ENCODE peak calls at places on chromosomes 3 and 15, in five cellular contexts. J, V, T, G and Z are unnamed samples.

GRCh38 chr3:170644711-170645110 is 58.8 kb upstream of the SLC7A14 start:
- DNase-seq in J (no peak), T (no peak), G (no peak), V (no peak), Z (no peak)

GRCh38 chr3:48187579-48188265 is 495 bp downstream of the CDC25A start:
- DNase-seq in T (peak), G (no peak), J (peak), V (peak), Z (no peak)

GRCh38 chr3:117348881-117349280 is 639.3 kb downstream of the TUSC7 start:
- DNase-seq in J (no peak), V (no peak), T (no peak), G (no peak), Z (no peak)

GRCh38 chr15:74216949-74217348 is 14.4 kb upstream of the STRA6 start:
- DNase-seq in T (no peak), G (no peak), V (no peak), J (no peak), Z (no peak)

GRCh38 chr15:62928242-62928995 is 114.1 kb upstream of the TPM1 start:
- DNase-seq in J (peak), G (no peak), V (peak), T (no peak), Z (no peak)

GRCh38 chr3:66354561-66354960 is 133.8 kb downstream of the SLC25A26 start:
- DNase-seq in G (no peak), J (no peak), V (no peak), T (no peak), Z (no peak)

GRCh38 chr15:79682285-79682684 is 214.5 kb downstream of the MTHFS start:
- DNase-seq in J (peak), T (no peak), G (no peak), V (peak), Z (no peak)

GRCh38 chr3:141875893-141876380 is 506 bp upstream of the ATP1B3 start:
- DNase-seq in V (no peak), T (peak), G (peak), J (peak), Z (peak)

GRCh38 chr3:99755831-99756230 is 61.8 kb upstream of the CMSS1 start:
- DNase-seq in G (no peak), J (no peak), T (no peak), V (no peak), Z (no peak)

GRCh38 chr3:72165337-72165736 is 380.4 kb upstream of the PROK2 start:
- DNase-seq in V (no peak), J (no peak), T (no peak), G (no peak), Z (no peak)

GRCh38 chr15:84671211-84671610 is 13.2 kb upstream of the NMB start:
- DNase-seq in G (no peak), J (no peak), V (peak), T (no peak), Z (no peak)

GRCh38 chr3:189937302-189938255 is 183.1 kb downstream of the P3H2 start:
- DNase-seq in J (no peak), T (no peak), G (no peak), V (peak), Z (no peak)

GRCh38 chr15:88651971-88652370 is 13.2 kb downstream of the ISG20 start:
- DNase-seq in V (no peak), T (peak), J (peak), G (no peak), Z (peak)

GRCh38 chr3:172606021-172606420 is 82.8 kb upstream of the TNFSF10 start:
- DNase-seq in G (no peak), T (no peak), V (peak), J (no peak), Z (no peak)

GRCh38 chr15:38128389-38128788 is 124.2 kb upstream of the SPRED1 start:
- DNase-seq in G (no peak), V (no peak), J (no peak), T (no peak), Z (no peak)

GRCh38 chr3:16359331-16359730 is 94.3 kb downstream of the OXNAD1 start:
- DNase-seq in J (no peak), V (no peak), T (no peak), G (no peak), Z (no peak)

GRCh38 chr3:44504566-44504965 is 27.1 kb upstream of the ZNF445 start:
- DNase-seq in V (no peak), G (no peak), J (no peak), T (no peak), Z (no peak)

GRCh38 chr15:83554558-83554957 is 99.4 kb upstream of the ADAMTSL3 start:
- DNase-seq in J (no peak), T (no peak), V (no peak), G (no peak), Z (no peak)

GRCh38 chr3:143267984-143268383 is 148.4 kb downstream of the CHST2 start:
- DNase-seq in V (no peak), J (no peak), T (no peak), G (no peak), Z (no peak)

GRCh38 chr15:58222698-58223097 is 84.5 kb downstream of the AQP9 start:
- DNase-seq in T (no peak), G (no peak), V (no peak), J (no peak), Z (no peak)

GRCh38 chr3:134148534-134148933 is 102.1 kb downstream of the RYK start:
- DNase-seq in V (peak), J (no peak), T (no peak), G (no peak), Z (no peak)

GRCh38 chr3:103949690-103950089 is 1417.0 kb upstream of the ALCAM start:
- DNase-seq in T (no peak), G (no peak), V (no peak), J (no peak), Z (no peak)

GRCh38 chr15:57382222-57382621 is 5.9 kb downstream of the CGNL1 start:
- DNase-seq in T (no peak), J (no peak), V (no peak), G (peak), Z (no peak)

GRCh38 chr3:14949126-14949525 is 1.7 kb downstream of the NR2C2 start:
- DNase-seq in J (no peak), G (no peak), T (no peak), V (peak), Z (no peak)

GRCh38 chr3:59017617-59017984 is 32.2 kb downstream of the CFAP20DC start:
- DNase-seq in G (no peak), J (no peak), T (no peak), V (no peak), Z (no peak)

GRCh38 chr3:167736997-167737396 is 1.5 kb downstream of the SERPINI1 start:
- DNase-seq in T (no peak), J (no peak), V (no peak), G (no peak), Z (no peak)

GRCh38 chr15:50219820-50220219 is 37.8 kb downstream of the SLC27A2 start:
- DNase-seq in T (no peak), J (no peak), G (no peak), V (no peak), Z (no peak)

GRCh38 chr3:108780235-108780634 is 23.0 kb upstream of the RETNLB start:
- DNase-seq in G (no peak), J (no peak), T (no peak), V (no peak), Z (no peak)

GRCh38 chr3:18444597-18445420 is 19.7 kb upstream of the SATB1 start:
- DNase-seq in G (peak), T (peak), J (peak), V (peak), Z (peak)

GRCh38 chr15:63023351-63023945 is 19.1 kb upstream of the TPM1 start:
- DNase-seq in T (no peak), V (peak), J (no peak), G (no peak), Z (no peak)

GRCh38 chr3:127808197-127808596 is 14.1 kb downstream of the MGLL start:
- DNase-seq in G (no peak), J (no peak), V (no peak), T (no peak), Z (no peak)

GRCh38 chr3:10945683-10946287 is 46.8 kb upstream of the SLC6A1 start:
- DNase-seq in J (peak), T (peak), V (peak), G (no peak), Z (no peak)

GRCh38 chr15:67836477-67836876 is 3.4 kb downstream of the RNU6-1 start:
- DNase-seq in G (peak), V (peak), J (no peak), T (no peak), Z (no peak)

GRCh38 chr15:31440754-31441298 is 114.2 kb downstream of the KLF13 start:
- DNase-seq in J (peak), T (peak), G (no peak), V (peak), Z (no peak)

GRCh38 chr15:40340740-40341400 is at the start of gene CCDC9B:
- DNase-seq in V (peak), J (peak), G (peak), T (no peak), Z (peak)